ENCODE peak calls at places on chromosomes 16 and 17, in seven cellular contexts. Y, W, K, C, O, I and F are unnamed samples.

GRCh38 chr16:49567940-49568339 is 194.3 kb downstream of the C16orf78 start:
- DNase-seq in Y (no peak), W (no peak), K (no peak), C (no peak), O (no peak), I (no peak), F (no peak)

GRCh38 chr17:39217734-39218369 is 7.9 kb downstream of the STAC2 start:
- DNase-seq in Y (no peak), W (no peak), K (no peak), C (no peak), O (no peak), I (no peak), F (no peak)

GRCh38 chr16:85312642-85313540 is 200.6 kb upstream of the CIBAR2 start:
- DNase-seq in Y (no peak), W (no peak), K (no peak), C (no peak), O (no peak), I (no peak), F (no peak)

GRCh38 chr16:53404959-53405358 is 29.3 kb upstream of the RBL2 start:
- DNase-seq in Y (no peak), W (no peak), K (no peak), C (no peak), O (no peak), I (peak; percentile 22), F (no peak)

GRCh38 chr16:78045865-78046581 is 23.7 kb downstream of the CLEC3A start:
- DNase-seq in Y (peak; percentile 54), W (no peak), K (peak; percentile 72), C (no peak), O (peak; percentile 78), I (no peak), F (peak; percentile 10)

GRCh38 chr17:59355695-59356323 is 24.4 kb downstream of the YPEL2 start:
- DNase-seq in Y (peak; percentile 29), W (no peak), K (no peak), C (no peak), O (no peak), I (no peak), F (no peak)

GRCh38 chr17:51097708-51098446 is 22.8 kb downstream of the SPAG9 start:
- DNase-seq in Y (no peak), W (no peak), K (no peak), C (no peak), O (no peak), I (peak; percentile 28), F (no peak)

GRCh38 chr16:46747777-46748651 is at the start of gene MYLK3:
- DNase-seq in Y (no peak), W (no peak), K (no peak), C (no peak), O (peak; percentile 72), I (no peak), F (no peak)

GRCh38 chr16:87854907-87855683 is 14.2 kb downstream of the SLC7A5 start:
- DNase-seq in Y (peak; percentile 63), W (no peak), K (no peak), C (no peak), O (peak; percentile 80), I (no peak), F (no peak)

GRCh38 chr16:56347670-56348069 is 77.7 kb downstream of the AMFR start:
- DNase-seq in Y (no peak), W (no peak), K (no peak), C (no peak), O (peak; percentile 51), I (no peak), F (no peak)

GRCh38 chr17:72677714-72678390 is 414.6 kb downstream of the SLC39A11 start:
- DNase-seq in Y (no peak), W (no peak), K (peak; percentile 82), C (no peak), O (no peak), I (no peak), F (peak; percentile 61)

GRCh38 chr16:61460020-61460419 is 576.2 kb downstream of the CDH8 start:
- DNase-seq in Y (no peak), W (no peak), K (no peak), C (no peak), O (no peak), I (no peak), F (no peak)

GRCh38 chr16:89693289-89693731 is 6.8 kb downstream of the CDK10 start:
- DNase-seq in Y (no peak), W (no peak), K (no peak), C (no peak), O (no peak), I (no peak), F (no peak)

GRCh38 chr16:70253291-70254094 is 1.8 kb upstream of the EXOSC6 start:
- DNase-seq in Y (no peak), W (no peak), K (peak; percentile 33), C (peak; percentile 12), O (no peak), I (peak; percentile 27), F (no peak)

GRCh38 chr17:54920819-54921218 is 20.2 kb downstream of the TOM1L1 start:
- DNase-seq in Y (no peak), W (no peak), K (no peak), C (no peak), O (no peak), I (no peak), F (no peak)

GRCh38 chr17:78258323-78259229 is 27.1 kb downstream of the TMEM235 start:
- DNase-seq in Y (no peak), W (peak; percentile 89), K (peak; percentile 91), C (peak; percentile 36), O (peak; percentile 95), I (peak; percentile 18), F (no peak)

GRCh38 chr16:78105517-78105916 is 6.1 kb downstream of the WWOX start:
- DNase-seq in Y (no peak), W (no peak), K (no peak), C (no peak), O (no peak), I (no peak), F (no peak)

GRCh38 chr16:89108412-89108811 is 14.8 kb downstream of the ACSF3 start:
- DNase-seq in Y (no peak), W (no peak), K (no peak), C (no peak), O (peak; percentile 13), I (no peak), F (no peak)

GRCh38 chr17:67434061-67434525 is 57.0 kb downstream of the PITPNC1 start:
- DNase-seq in Y (no peak), W (no peak), K (no peak), C (peak; percentile 55), O (peak; percentile 80), I (peak; percentile 93), F (no peak)

GRCh38 chr17:880074-880870 is 98.1 kb downstream of the MRM3 start:
- DNase-seq in Y (no peak), W (no peak), K (peak; percentile 75), C (no peak), O (no peak), I (no peak), F (no peak)

GRCh38 chr17:50533720-50534148 is 1.2 kb downstream of the EPN3 start:
- DNase-seq in Y (peak; percentile 46), W (no peak), K (no peak), C (no peak), O (no peak), I (no peak), F (no peak)

GRCh38 chr17:7557825-7558543 is 566 bp upstream of the TNFSF13 start:
- DNase-seq in Y (peak; percentile 79), W (peak; percentile 68), K (peak; percentile 55), C (no peak), O (peak; percentile 95), I (peak; percentile 70), F (no peak)

GRCh38 chr17:17041018-17041521 is 1.2 kb upstream of the MPRIP start:
- DNase-seq in Y (no peak), W (no peak), K (peak; percentile 59), C (no peak), O (peak; percentile 73), I (no peak), F (no peak)

GRCh38 chr17:30554839-30555751 is 77.9 kb downstream of the GOSR1 start:
- DNase-seq in Y (no peak), W (no peak), K (peak; percentile 21), C (no peak), O (peak; percentile 68), I (peak; percentile 20), F (no peak)

GRCh38 chr17:43599835-43600234 is 53.7 kb upstream of the ETV4 start:
- DNase-seq in Y (no peak), W (no peak), K (peak; percentile 77), C (no peak), O (no peak), I (peak; percentile 31), F (peak; percentile 57)